ENCODE peak calls at places on chromosomes 6 and 20, in seven cellular contexts. V is NCI-H460, Y is HEK293T, R is sciatic nerve, Q is fibroblast of gingiva, G is H9, I is DMS153. N is an unnamed sample.

GRCh38 chr20:6075428-6076219 is 21.8 kb upstream of the LRRN4 start:
- DNase-seq in R (no peak), G (no peak), I (no peak), Q (no peak), V (no peak), Y (no peak), N (no peak)

GRCh38 chr6:68635706-68636513 is 828 bp downstream of the ADGRB3 start:
- DNase-seq in V (no peak), Y (peak; percentile 30), R (peak; percentile 63), I (peak; percentile 14), Q (no peak), G (peak; percentile 33), N (peak; percentile 1)

GRCh38 chr6:42644211-42644610 is 78.2 kb downstream of the PRPH2 start:
- DNase-seq in Q (no peak), V (no peak), G (no peak), I (no peak), R (no peak), Y (no peak), N (no peak)

GRCh38 chr20:3432844-3433243 is 25.4 kb upstream of the DNAAF9 start:
- DNase-seq in Y (no peak), I (no peak), G (no peak), R (no peak), V (no peak), Q (no peak), N (no peak)

GRCh38 chr6:25369450-25370086 is 90.4 kb downstream of the CARMIL1 start:
- DNase-seq in Q (peak; percentile 16), Y (no peak), R (no peak), G (peak; percentile 32), V (no peak), I (peak; percentile 92), N (peak; percentile 27)

GRCh38 chr6:16092140-16092539 is 36.7 kb upstream of the MYLIP start:
- DNase-seq in Y (no peak), V (no peak), Q (no peak), G (no peak), I (no peak), R (no peak), N (no peak)

GRCh38 chr6:113697642-113698410 is 159.3 kb upstream of the MARCKS start:
- DNase-seq in Q (peak; percentile 82), V (no peak), R (no peak), G (no peak), I (no peak), Y (no peak), N (no peak)

GRCh38 chr6:170280689-170281045 is 10.2 kb downstream of the DLL1 start:
- DNase-seq in G (no peak), V (no peak), Q (no peak), Y (no peak), R (no peak), I (no peak), N (no peak)

GRCh38 chr6:448296-449056 is 56.9 kb downstream of the IRF4 start:
- DNase-seq in I (no peak), V (no peak), G (peak; percentile 10), Y (no peak), R (peak; percentile 35), Q (no peak), N (no peak)

GRCh38 chr6:132142768-132143167 is 191.6 kb upstream of the CCN2 start:
- DNase-seq in V (no peak), R (no peak), I (no peak), Q (no peak), G (no peak), Y (no peak), N (no peak)

GRCh38 chr20:33541074-33541473 is 51.2 kb downstream of the CBFA2T2 start:
- DNase-seq in V (no peak), I (no peak), Y (no peak), Q (no peak), G (no peak), R (no peak), N (no peak)

GRCh38 chr6:158737082-158737709 is 82.0 kb downstream of the EZR start:
- DNase-seq in R (no peak), I (no peak), Y (no peak), V (no peak), Q (no peak), G (no peak), N (no peak)

GRCh38 chr20:37406010-37406998 is 60.4 kb downstream of the SRC start:
- DNase-seq in V (peak; percentile 54), Q (no peak), R (no peak), I (no peak), Y (peak; percentile 86), G (no peak), N (peak; percentile 2)

GRCh38 chr6:112563368-112563767 is 216.2 kb downstream of the RFPL4B start:
- DNase-seq in V (no peak), G (peak; percentile 35), R (no peak), I (no peak), Y (no peak), Q (no peak), N (no peak)

GRCh38 chr6:32855467-32856174 is 1.6 kb downstream of the PSMB9 start:
- DNase-seq in R (no peak), Q (no peak), Y (no peak), V (no peak), G (no peak), I (no peak), N (no peak)

GRCh38 chr6:128327890-128328289 is 192.5 kb downstream of the PTPRK start:
- DNase-seq in Y (no peak), Q (peak; percentile 18), V (peak; percentile 8), G (peak; percentile 28), I (no peak), R (no peak), N (peak; percentile 24)

GRCh38 chr6:138891255-138891986 is 95.5 kb downstream of the ECT2L start:
- DNase-seq in Y (no peak), Q (no peak), R (no peak), V (no peak), I (no peak), G (no peak), N (no peak)

GRCh38 chr6:3208096-3208774 is 19.2 kb downstream of the TUBB2B start:
- DNase-seq in R (no peak), V (no peak), Q (peak; percentile 99), I (no peak), Y (no peak), G (no peak), N (no peak)

GRCh38 chr6:28488916-28489365 is 26.7 kb downstream of the GPX6 start:
- DNase-seq in Y (peak; percentile 13), G (no peak), R (no peak), V (peak; percentile 74), I (no peak), Q (peak; percentile 74), N (peak; percentile 42)

GRCh38 chr6:150202404-150202803 is 59.6 kb downstream of the PPP1R14C start:
- DNase-seq in Y (no peak), V (no peak), I (no peak), Q (no peak), G (no peak), R (no peak), N (no peak)

GRCh38 chr20:33653900-33654596 is 8.1 kb upstream of the C20orf144 start:
- DNase-seq in G (peak; percentile 77), Y (no peak), Q (no peak), V (no peak), I (peak; percentile 97), R (no peak), N (no peak)

GRCh38 chr6:87905101-87905517 is 142.5 kb upstream of the SPACA1 start:
- DNase-seq in I (no peak), Y (no peak), G (no peak), R (no peak), V (no peak), Q (no peak), N (no peak)

GRCh38 chr6:167588920-167589614 is 237.6 kb upstream of the AFDN start:
- DNase-seq in V (no peak), Y (no peak), I (no peak), R (no peak), G (no peak), Q (no peak), N (no peak)

GRCh38 chr6:158353851-158354508 is 41.7 kb downstream of the TULP4 start:
- DNase-seq in Y (no peak), G (no peak), I (no peak), V (no peak), Q (peak; percentile 24), R (no peak), N (no peak)

GRCh38 chr6:41682966-41683459 is 44.7 kb downstream of the MDFI start:
- DNase-seq in G (no peak), R (no peak), Y (no peak), Q (no peak), V (no peak), I (no peak), N (no peak)

GRCh38 chr20:10985536-10985935 is 311.7 kb upstream of the JAG1 start:
- DNase-seq in I (no peak), G (no peak), Y (no peak), R (no peak), Q (peak; percentile 77), V (no peak), N (no peak)

GRCh38 chr6:25414755-25415154 is 135.6 kb downstream of the CARMIL1 start:
- DNase-seq in I (no peak), G (no peak), Q (no peak), Y (no peak), V (no peak), R (no peak), N (no peak)

GRCh38 chr20:3101737-3102574 is 17.4 kb upstream of the AVP start:
- DNase-seq in G (no peak), R (no peak), V (no peak), Y (no peak), I (no peak), Q (no peak), N (peak; percentile 27)

GRCh38 chr20:48456361-48457184 is 371.2 kb downstream of the PREX1 start:
- DNase-seq in G (no peak), V (no peak), I (no peak), Y (no peak), R (no peak), Q (no peak), N (no peak)

GRCh38 chr20:25745100-25745499 is 48.4 kb upstream of the ZNF337 start:
- DNase-seq in V (no peak), Q (no peak), Y (no peak), R (no peak), G (no peak), I (no peak), N (no peak)

GRCh38 chr6:53710788-53711187 is 45.2 kb upstream of the KLHL31 start:
- DNase-seq in V (no peak), Y (no peak), I (no peak), R (no peak), Q (no peak), G (no peak), N (no peak)

GRCh38 chr6:44966449-44967091 is 361.6 kb upstream of the RUNX2 start:
- DNase-seq in R (no peak), G (no peak), Q (peak; percentile 5), V (peak; percentile 25), Y (peak; percentile 22), I (no peak), N (no peak)

GRCh38 chr6:140537834-140538680 is 1163.6 kb upstream of the CITED2 start:
- DNase-seq in Q (peak; percentile 100), R (no peak), I (no peak), Y (peak; percentile 18), G (peak; percentile 28), V (peak; percentile 57), N (no peak)

GRCh38 chr20:327041-327945 is 1.9 kb downstream of the SOX12 start:
- DNase-seq in Q (peak; percentile 91), V (peak; percentile 88), R (peak; percentile 94), I (peak; percentile 80), G (peak; percentile 98), Y (peak; percentile 83), N (peak; percentile 70)

GRCh38 chr6:87436435-87436834 is 28.7 kb downstream of the CFAP206 start:
- DNase-seq in Y (peak; percentile 66), R (no peak), V (peak; percentile 54), I (no peak), G (peak; percentile 77), Q (peak; percentile 35), N (peak; percentile 65)

N was measured in CD4-positive, CD25-positive, alpha-beta regulatory T cell.